ENCODE peak calls at places on chromosomes 16 and 17, in seven cellular contexts. L is IMR-90, Y is A549, F is K562, B is HepG2, I is H1, S is GM12878. V is an unnamed sample.

GRCh38 chr16:26169451-26169850 is 477.7 kb downstream of the HS3ST4 start:
- DNase-seq in L (no peak), Y (no peak), F (no peak), B (no peak), I (no peak), S (no peak), V (no peak)

GRCh38 chr16:51919736-51920135 is 627.2 kb downstream of the TOX3 start:
- DNase-seq in L (peak; percentile 16), Y (no peak), F (no peak), B (no peak), I (no peak), S (no peak), V (no peak)

GRCh38 chr16:31243734-31244670 is 15.8 kb upstream of the ITGAM start:
- DNase-seq in L (no peak), Y (no peak), F (peak; percentile 51), B (no peak), I (no peak), S (peak; percentile 53), V (no peak)

GRCh38 chr17:42361781-42362186 is 26.5 kb downstream of the STAT3 start:
- DNase-seq in L (no peak), Y (peak; percentile 39), F (no peak), B (peak; percentile 34), I (no peak), S (no peak), V (no peak)

GRCh38 chr17:74903671-74904070 is 10.2 kb upstream of the FADS6 start:
- DNase-seq in L (no peak), Y (no peak), F (no peak), B (no peak), I (no peak), S (no peak), V (no peak)

GRCh38 chr16:74073471-74073870 is 223.1 kb upstream of the PSMD7 start:
- DNase-seq in L (peak; percentile 8), Y (no peak), F (no peak), B (no peak), I (no peak), S (no peak), V (no peak)

GRCh38 chr17:32523827-32524552 is 37.2 kb downstream of the CDK5R1 start:
- DNase-seq in L (no peak), Y (no peak), F (no peak), B (no peak), I (no peak), S (peak; percentile 97), V (no peak)

GRCh38 chr16:55116165-55116894 is 185.7 kb downstream of the IRX5 start:
- DNase-seq in L (peak; percentile 68), Y (no peak), F (no peak), B (no peak), I (no peak), S (no peak), V (no peak)

GRCh38 chr17:1469231-1469852 is 13.3 kb upstream of the CRK start:
- DNase-seq in L (no peak), Y (peak; percentile 93), F (no peak), B (no peak), I (no peak), S (no peak), V (no peak)

GRCh38 chr17:49851387-49852291 is 3.8 kb upstream of the TAC4 start:
- DNase-seq in L (peak; percentile 59), Y (peak; percentile 73), F (peak; percentile 82), B (peak; percentile 56), I (no peak), S (no peak), V (peak; percentile 92)
- TF ChIP-seq CTCF in L (peak; percentile 77), Y (peak; percentile 90), F (peak; percentile 77), B (peak; percentile 96), I (peak; percentile 74), S (peak; percentile 65), V (peak; percentile 90)

DNA sequence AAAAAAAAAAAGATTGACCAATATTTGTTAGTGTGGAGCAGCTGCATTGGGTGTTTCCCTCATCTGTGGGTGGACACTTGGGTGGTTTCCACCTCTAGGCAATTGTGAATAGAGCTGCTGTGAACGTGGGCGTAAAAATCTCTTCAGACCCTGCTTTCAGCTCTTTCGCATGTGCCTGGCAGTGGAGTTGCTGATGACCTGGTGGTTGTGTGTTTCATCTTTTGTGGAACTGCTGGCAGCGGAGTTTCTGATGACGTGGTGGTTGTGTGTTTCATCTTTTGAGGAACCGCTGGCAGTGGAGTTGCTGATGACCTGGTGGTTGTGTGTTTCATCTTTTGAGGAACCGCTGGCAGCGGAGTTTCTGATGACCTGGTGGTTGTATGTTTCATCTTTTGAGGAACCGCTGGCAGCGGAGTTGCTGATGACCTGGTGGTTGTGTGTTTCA is 21.4 kb downstream of the ZC3H18 start:
- DNase-seq in L (peak; percentile 8), Y (no peak), F (no peak), B (no peak), I (no peak), S (peak; percentile 90), V (no peak)
- TF ChIP-seq RFX5 in L (no peak), Y (no peak), F (no peak), B (no peak), I (no peak), S (no peak), V (no peak)

GRCh38 chr17:82091264-82092066 is 6.6 kb downstream of the FASN start:
- DNase-seq in L (no peak), Y (no peak), F (no peak), B (no peak), I (no peak), S (no peak), V (no peak)
- TF ChIP-seq CTCF in L (no peak), Y (no peak), F (no peak), B (no peak), I (no peak), S (no peak), V (no peak)

GRCh38 chr16:57645691-57646387 is 17.4 kb downstream of the ADGRG1 start:
- DNase-seq in L (peak; percentile 52), Y (no peak), F (no peak), B (no peak), I (no peak), S (no peak), V (no peak)
- TF ChIP-seq RFX5 in L (no peak), Y (no peak), F (no peak), B (no peak), I (no peak), S (no peak), V (no peak)

GRCh38 chr17:11719852-11720251 is 121.6 kb downstream of the DNAH9 start:
- DNase-seq in L (no peak), Y (no peak), F (no peak), B (no peak), I (no peak), S (no peak), V (no peak)
- TF ChIP-seq CTCF in L (no peak), Y (no peak), F (no peak), B (no peak), I (no peak), S (no peak), V (no peak)

GRCh38 chr17:39927928-39928867 is 666 bp downstream of the LRRC3C start:
- DNase-seq in L (no peak), Y (peak; percentile 35), F (no peak), B (peak; percentile 72), I (no peak), S (no peak), V (peak; percentile 52)
- TF ChIP-seq RFX5 in L (no peak), Y (no peak), F (no peak), B (no peak), I (no peak), S (no peak), V (no peak)

GRCh38 chr17:45231481-45232116 is 9.9 kb downstream of the FMNL1 start:
- DNase-seq in L (no peak), Y (peak; percentile 78), F (no peak), B (peak; percentile 71), I (no peak), S (no peak), V (peak; percentile 76)
- TF ChIP-seq CTCF in L (peak; percentile 29), Y (peak; percentile 61), F (peak; percentile 53), B (peak; percentile 92), I (peak; percentile 77), S (peak; percentile 31), V (peak; percentile 38)

DNA sequence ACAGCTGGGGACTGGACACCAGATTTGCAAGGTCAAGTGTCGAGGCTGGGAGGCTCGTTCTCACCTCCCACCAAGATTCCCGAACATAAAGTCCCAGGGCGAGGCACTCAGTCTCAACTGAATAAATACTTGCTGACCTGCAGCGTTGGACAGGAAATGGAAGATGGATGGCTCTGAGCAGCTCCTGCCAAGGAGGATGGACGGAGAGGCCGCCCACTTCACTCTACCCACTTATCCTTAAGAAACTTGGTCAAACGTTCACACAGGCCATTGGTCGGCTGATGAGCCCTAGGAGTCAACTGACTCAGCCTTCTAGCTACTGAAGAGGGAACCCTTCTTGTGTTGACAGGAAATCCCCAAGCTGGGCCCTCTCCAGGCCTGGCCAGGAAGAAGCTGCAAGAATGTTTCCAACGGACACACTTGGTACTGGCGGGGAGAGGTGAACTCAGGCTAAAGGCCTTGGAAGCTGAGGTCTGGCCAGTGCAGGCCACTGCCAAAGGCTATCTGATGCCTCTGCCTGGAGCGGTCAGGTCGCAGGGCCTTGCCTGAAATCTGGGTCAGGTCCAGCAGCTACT is 50.0 kb downstream of the VAC14 start:
- DNase-seq in L (peak; percentile 99), Y (peak; percentile 66), F (no peak), B (no peak), I (no peak), S (no peak), V (no peak)
- TF ChIP-seq RFX5 in L (no peak), Y (no peak), F (no peak), B (no peak), I (no peak), S (no peak), V (no peak)

DNA sequence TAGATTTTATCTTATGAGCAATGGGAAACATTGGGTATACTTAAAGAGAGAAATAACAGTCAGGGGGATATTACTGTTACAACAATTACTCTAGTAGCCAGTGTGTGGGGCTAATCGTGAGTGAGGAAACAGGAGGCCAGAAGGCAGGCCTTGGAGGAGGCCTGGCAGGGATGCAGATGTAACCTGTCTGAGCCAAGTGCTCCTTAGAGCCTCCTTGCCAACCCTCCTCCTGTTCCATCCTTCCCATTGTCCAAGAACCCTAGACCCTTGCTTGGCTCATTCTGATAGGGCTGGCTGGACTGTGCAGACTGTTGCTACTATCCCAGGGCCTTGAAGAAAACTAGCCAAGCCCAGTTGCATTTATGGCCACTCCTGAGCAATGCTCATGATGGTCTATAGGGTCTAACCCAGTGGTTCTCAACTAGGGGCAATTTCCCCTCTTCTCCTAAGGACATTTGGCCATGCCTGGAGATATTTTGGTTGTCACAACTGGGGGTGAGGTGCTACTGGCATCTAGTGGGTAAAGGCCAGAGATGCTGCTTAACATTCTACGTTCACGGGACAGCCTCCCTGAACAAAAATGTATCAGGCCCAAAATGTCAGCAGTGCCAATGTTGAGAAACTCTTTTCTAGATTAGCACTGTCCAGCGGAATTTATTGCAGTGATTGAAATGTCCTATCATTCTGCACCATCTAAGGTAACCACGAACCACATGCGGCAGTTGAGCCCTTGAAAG is 24.4 kb upstream of the WSCD1 start:
- DNase-seq in L (no peak), Y (no peak), F (no peak), B (no peak), I (no peak), S (no peak), V (no peak)
- TF ChIP-seq CTCF in L (no peak), Y (no peak), F (no peak), B (peak; percentile 12), I (peak; percentile 50), S (no peak), V (no peak)

GRCh38 chr16:89210165-89210903 is 7.2 kb upstream of the ZNF778 start:
- DNase-seq in L (no peak), Y (no peak), F (no peak), B (no peak), I (no peak), S (no peak), V (no peak)
- TF ChIP-seq RFX5 in L (no peak), Y (no peak), F (no peak), B (no peak), I (no peak), S (no peak), V (no peak)

V was measured in SK-N-SH.